ENCODE peak calls at places on chromosomes 16 and 17, in four cellular contexts. R is psoas muscle; I is ovary; J is CD4-positive, alpha-beta memory T cell. C is an unnamed sample. For H3K36me3 and H3K27me3, the result is how much of the 10 kb centered on the place peaks cover.

GRCh38 chr16:3171855-3172593 is 16.0 kb upstream of the OR1F1 start:
- DNase-seq in R (no peak), I (no peak), J (no peak), C (peak)

GRCh38 chr16:59573528-59574271 is 839.6 kb upstream of the GOT2 start:
- DNase-seq in R (no peak), I (no peak), J (no peak), C (no peak)

GRCh38 chr17:52155301-52155700 is 3.2 kb downstream of the CA10 start:
- DNase-seq in R (no peak), I (no peak), J (no peak), C (peak)

GRCh38 chr16:52398491-52398960 is 148.4 kb downstream of the TOX3 start:
- DNase-seq in R (no peak), I (no peak), J (no peak), C (no peak)

GRCh38 chr16:24943471-24943870 is 71.7 kb downstream of the ARHGAP17 start:
- DNase-seq in R (no peak), I (no peak), J (no peak), C (no peak)

GRCh38 chr17:45852535-45853297 is 8.0 kb downstream of the SPPL2C start:
- DNase-seq in R (peak), I (peak), J (peak), C (peak)

GRCh38 chr17:13104576-13104975 is 86.7 kb upstream of the ELAC2 start:
- DNase-seq in R (no peak), I (no peak), J (no peak), C (no peak)

GRCh38 chr17:3886776-3887175 is 6.1 kb downstream of the CAMKK1 start:
- DNase-seq in R (peak), I (no peak), J (no peak), C (no peak)

GRCh38 chr17:50035930-50036329 is 20.0 kb upstream of the ITGA3 start:
- DNase-seq in R (no peak), I (peak), J (no peak), C (no peak)

GRCh38 chr17:17568772-17569195 is 22.7 kb downstream of the PEMT start:
- DNase-seq in R (peak), I (peak), J (peak), C (peak)

GRCh38 chr16:56643080-56643778 is 4.8 kb downstream of the MT1A start:
- DNase-seq in R (peak), I (peak), J (peak), C (peak)

GRCh38 chr17:2337811-2338657 is 733 bp downstream of the SGSM2 start:
- DNase-seq in R (peak), I (peak), J (peak), C (peak)

GRCh38 chr16:69324585-69325253 is 5.7 kb downstream of the PDF start:
- DNase-seq in R (no peak), I (no peak), J (no peak), C (no peak)

GRCh38 chr16:67177743-67178699 is 5.7 kb downstream of the MATCAP1 start:
- DNase-seq in R (peak), I (peak), J (peak), C (peak)

GRCh38 chr17:7889166-7889584 is 586 bp downstream of the CHD3 start:
- DNase-seq in R (peak), I (peak), J (no peak), C (peak)

GRCh38 chr16:66278111-66278531 is 88.4 kb upstream of the CDH5 start:
- DNase-seq in R (no peak), I (no peak), J (no peak), C (peak)

GRCh38 chr17:15361151-15361550 is 19.8 kb upstream of the TEKT3 start:
- DNase-seq in R (no peak), I (no peak), J (no peak), C (no peak)

GRCh38 chr16:3696425-3697218 is 20.7 kb downstream of the TRAP1 start:
- DNase-seq in R (no peak), I (no peak), J (no peak), C (no peak)

GRCh38 chr17:8799001-8799850 is at the start of gene MFSD6L:
- DNase-seq in R (no peak), I (no peak), J (no peak), C (no peak)

GRCh38 chr16:57013268-57013667 is 23.9 kb downstream of the NLRC5 start:
- DNase-seq in R (no peak), I (no peak), J (no peak), C (peak)

GRCh38 chr16:68086336-68086821 is 1.2 kb downstream of the NFATC3 start:
- DNase-seq in R (no peak), I (no peak), J (no peak), C (peak)

DNA sequence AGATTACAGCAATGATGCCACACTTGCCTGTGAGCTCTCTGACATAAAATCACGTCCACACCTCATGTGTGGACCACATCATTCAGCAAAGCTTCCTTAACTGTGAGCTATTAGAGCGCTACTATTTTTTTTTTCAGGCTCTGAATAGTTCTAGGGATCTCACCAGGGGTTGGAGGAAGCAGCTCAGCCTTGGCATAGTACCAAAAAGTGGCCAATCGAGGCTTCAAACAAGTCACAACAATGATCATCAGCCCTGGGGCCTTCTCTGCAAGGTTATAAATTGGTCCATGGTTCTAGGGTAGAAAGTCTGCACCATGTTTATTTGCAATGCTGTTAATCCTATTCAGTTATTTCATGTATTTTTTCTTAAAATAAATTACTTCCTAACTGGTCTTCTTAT is 37.8 kb downstream of the RNF157 start:
- DNase-seq in R (no peak), I (no peak), J (no peak), C (peak)
- H3K36me3 ChIP-seq in R (under half), I (under half), J (under half), C (under half)

DNA sequence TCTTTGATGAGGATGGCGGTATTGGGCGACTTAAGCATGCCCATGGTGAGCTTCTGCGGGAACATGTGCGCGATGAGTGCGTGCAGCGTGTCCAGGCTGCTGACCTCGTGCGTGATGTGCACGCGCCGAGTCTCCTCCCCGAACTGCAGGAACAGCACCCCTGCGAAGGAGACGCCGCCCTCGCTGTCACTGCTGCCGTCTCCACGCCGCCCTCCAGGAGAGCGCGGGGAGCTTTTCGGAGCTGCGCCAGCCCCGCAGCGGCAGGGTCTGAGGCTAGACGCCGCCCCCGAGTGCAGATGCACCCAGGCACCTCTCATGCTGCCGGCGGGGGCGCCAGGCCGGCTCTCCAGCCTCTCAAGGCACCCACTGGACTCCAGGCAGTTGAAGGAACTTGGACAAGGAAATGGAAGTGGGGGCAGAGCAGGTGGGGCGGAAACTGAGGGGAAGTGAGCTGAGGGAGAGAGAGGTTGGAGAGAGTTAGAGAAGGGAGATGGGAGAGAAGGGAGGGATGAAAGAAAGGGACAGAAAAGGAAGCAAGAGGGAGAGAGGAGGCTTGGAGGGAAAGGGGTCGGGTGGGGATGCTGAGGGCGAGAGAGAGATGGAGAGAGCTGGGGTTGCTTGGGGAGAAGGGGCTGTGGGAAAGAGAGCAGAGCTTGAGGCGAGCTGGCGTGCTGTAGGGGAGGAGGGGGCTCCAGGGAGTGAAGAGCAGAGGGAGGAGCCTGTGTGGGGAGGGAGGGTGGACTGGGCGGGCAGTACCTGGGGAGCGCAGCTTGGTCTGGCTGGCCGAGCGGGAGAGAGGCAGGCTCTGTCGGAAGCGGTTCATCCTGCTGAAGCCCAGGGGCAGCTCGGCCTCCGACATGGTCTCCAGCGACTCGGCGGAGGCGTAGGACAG is 42.1 kb downstream of the SRCIN1 start:
- DNase-seq in R (no peak), I (no peak), J (no peak), C (no peak)
- H3K27me3 ChIP-seq in R (under half), I (under half), J (half or more), C (half or more)

GRCh38 chr16:46828943-46829342 is 2.0 kb downstream of the C16orf87 start:
- DNase-seq in R (no peak), I (no peak), J (no peak), C (no peak)
- H3K4me3 ChIP-seq in R (no peak), I (no peak), J (no peak), C (no peak)

GRCh38 chr17:21001813-21002221 is 41.0 kb downstream of the USP22 start:
- DNase-seq in R (peak), I (no peak), J (no peak), C (no peak)
- H3K36me3 ChIP-seq in R (under half), I (under half), J (half or more), C (under half)

DNA sequence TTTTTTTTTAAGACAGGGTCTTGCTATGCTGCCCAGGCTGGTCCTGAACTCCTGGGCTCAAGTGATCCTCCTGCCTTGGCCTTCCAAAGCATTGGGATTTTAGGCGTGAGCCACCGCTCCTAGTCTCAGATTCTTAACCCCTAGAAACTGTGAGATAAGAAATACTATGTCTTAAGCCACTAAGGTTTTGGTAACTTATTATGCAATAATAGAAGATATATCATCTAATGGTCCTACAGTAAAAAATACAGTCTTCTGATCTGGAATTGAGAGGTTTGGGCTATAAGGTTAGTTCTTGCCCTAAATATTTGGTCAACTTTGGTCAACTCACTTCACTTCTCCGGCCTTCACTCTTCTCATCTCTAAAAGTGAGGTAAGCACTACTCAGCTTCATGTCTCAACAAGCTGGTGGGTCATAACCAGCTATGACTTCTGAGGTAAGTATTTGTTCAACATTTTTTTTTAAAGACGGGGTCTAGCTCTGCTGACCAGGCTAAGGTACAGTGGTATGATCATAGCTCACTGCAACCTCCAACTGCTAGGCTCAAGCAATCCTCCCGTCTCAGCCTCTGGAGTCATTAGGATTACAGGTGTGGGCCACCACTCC is 14.7 kb downstream of the RAD51D start:
- DNase-seq in R (no peak), I (no peak), J (no peak), C (peak)
- H3K27me3 ChIP-seq in R (under half), I (under half), J (under half), C (under half)

DNA sequence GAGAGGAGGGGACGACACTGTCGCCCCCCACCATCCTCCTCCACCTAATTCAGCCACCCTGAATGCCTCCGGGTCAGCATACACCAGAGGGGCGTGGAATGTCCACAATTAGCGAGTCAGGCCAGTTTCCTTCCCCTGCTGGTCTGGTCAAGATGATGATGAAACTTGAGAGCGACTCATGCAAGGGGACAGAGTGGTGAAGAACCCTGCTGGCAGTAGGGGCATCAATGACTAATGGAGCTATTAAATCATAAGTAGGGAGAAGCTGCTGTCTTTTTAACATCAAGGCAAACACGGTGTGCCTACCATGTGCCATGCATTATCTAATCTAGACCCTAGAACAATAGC is 7.2 kb downstream of the SPACA3 start:
- DNase-seq in R (no peak), I (no peak), J (no peak), C (peak)
- H3K4me3 ChIP-seq in R (no peak), I (no peak), J (no peak), C (no peak)

DNA sequence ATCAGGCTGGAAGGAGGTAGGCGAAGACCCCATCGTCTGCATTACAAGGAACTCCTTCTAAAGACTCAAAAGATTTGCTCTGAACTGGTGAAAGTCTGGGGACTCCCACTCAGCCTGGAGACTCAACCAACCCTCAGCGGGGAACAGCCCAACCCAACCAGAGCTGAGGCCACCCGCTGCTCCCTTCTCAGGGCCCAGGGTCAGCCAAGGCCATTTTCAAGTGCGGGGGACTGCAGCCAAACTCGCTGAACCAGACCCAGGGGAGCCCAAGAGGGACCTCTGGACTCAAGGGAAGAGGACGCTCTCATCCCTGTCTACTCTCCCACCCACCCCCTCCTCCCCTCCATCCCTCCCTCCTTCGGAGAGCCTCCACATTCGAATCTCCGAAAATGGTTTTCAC is 24.1 kb downstream of the XYLT1 start:
- DNase-seq in R (no peak), I (no peak), J (no peak), C (no peak)
- H3K36me3 ChIP-seq in R (under half), I (under half), J (under half), C (under half)

GRCh38 chr17:10055251-10055975 is 143.0 kb downstream of the GAS7 start:
- DNase-seq in R (no peak), I (no peak), J (no peak), C (no peak)
- H3K27me3 ChIP-seq in R (under half), I (under half), J (under half), C (under half)

GRCh38 chr17:44540246-44541084 is 16.8 kb upstream of the FZD2 start:
- DNase-seq in R (no peak), I (no peak), J (no peak), C (no peak)

GRCh38 chr17:44536090-44536960 is 21.0 kb upstream of the FZD2 start:
- DNase-seq in R (no peak), I (no peak), J (no peak), C (no peak)

GRCh38 chr17:44541884-44542581 is 15.3 kb upstream of the FZD2 start:
- DNase-seq in R (no peak), I (peak), J (no peak), C (no peak)

GRCh38 chr17:44543213-44543904 is 13.9 kb upstream of the FZD2 start:
- DNase-seq in R (no peak), I (no peak), J (no peak), C (peak)

GRCh38 chr17:44539664-44540063 is 17.6 kb upstream of the FZD2 start:
- DNase-seq in R (no peak), I (no peak), J (no peak), C (no peak)
- H3K4me3 ChIP-seq in R (no peak), I (no peak), J (no peak), C (no peak)